ENCODE peak calls at places on chromosomes 2 and 18, in eight cellular contexts. One of them, this sample, is unnamed.

GRCh38 chr2:207792244-207792785 is 22.6 kb upstream of the FZD5 start:
- DNase-seq in ureter: no peak
- DNase-seq in K562: peak; percentile 72
- DNase-seq in cardiac septum: peak; percentile 61
- DNase-seq in substantia nigra: no peak
- DNase-seq in M059J: peak; percentile 87
- DNase-seq in SJSA1: peak; percentile 55
- DNase-seq in stromal cell of bone marrow: no peak
- DNase-seq in this sample: peak; percentile 51

GRCh38 chr18:78727057-78727739 is 252.4 kb upstream of the SALL3 start:
- DNase-seq in M059J: no peak
- DNase-seq in cardiac septum: no peak
- DNase-seq in SJSA1: no peak
- DNase-seq in K562: no peak
- DNase-seq in stromal cell of bone marrow: no peak
- DNase-seq in substantia nigra: no peak
- DNase-seq in ureter: peak; percentile 31
- DNase-seq in this sample: no peak

GRCh38 chr2:47437287-47437686 is 34.3 kb downstream of the MSH2 start:
- DNase-seq in M059J: peak; percentile 35
- DNase-seq in cardiac septum: no peak
- DNase-seq in stromal cell of bone marrow: peak; percentile 25
- DNase-seq in SJSA1: no peak
- DNase-seq in ureter: no peak
- DNase-seq in substantia nigra: no peak
- DNase-seq in K562: no peak
- DNase-seq in this sample: peak; percentile 18

GRCh38 chr2:225041871-225042799 is at the start of gene DOCK10:
- DNase-seq in substantia nigra: peak; percentile 37
- DNase-seq in M059J: peak; percentile 63
- DNase-seq in SJSA1: peak; percentile 49
- DNase-seq in ureter: no peak
- DNase-seq in cardiac septum: no peak
- DNase-seq in K562: no peak
- DNase-seq in stromal cell of bone marrow: no peak
- DNase-seq in this sample: peak; percentile 13

GRCh38 chr2:140679752-140680151 is 1451.1 kb downstream of the LRP1B start:
- DNase-seq in ureter: no peak
- DNase-seq in substantia nigra: no peak
- DNase-seq in M059J: no peak
- DNase-seq in K562: no peak
- DNase-seq in stromal cell of bone marrow: no peak
- DNase-seq in SJSA1: no peak
- DNase-seq in cardiac septum: no peak
- DNase-seq in this sample: no peak

GRCh38 chr2:95700554-95700953 is 108.8 kb downstream of the TRIM43 start:
- DNase-seq in SJSA1: no peak
- DNase-seq in K562: no peak
- DNase-seq in M059J: no peak
- DNase-seq in stromal cell of bone marrow: no peak
- DNase-seq in cardiac septum: no peak
- DNase-seq in ureter: no peak
- DNase-seq in substantia nigra: no peak
- DNase-seq in this sample: no peak

GRCh38 chr2:58039170-58039611 is 7.4 kb upstream of the VRK2 start:
- DNase-seq in substantia nigra: no peak
- DNase-seq in SJSA1: no peak
- DNase-seq in M059J: peak; percentile 44
- DNase-seq in stromal cell of bone marrow: peak; percentile 50
- DNase-seq in K562: no peak
- DNase-seq in ureter: no peak
- DNase-seq in cardiac septum: no peak
- DNase-seq in this sample: peak; percentile 32

GRCh38 chr2:210421916-210422315 is 54.6 kb downstream of the LANCL1 start:
- DNase-seq in cardiac septum: no peak
- DNase-seq in K562: no peak
- DNase-seq in M059J: peak; percentile 78
- DNase-seq in ureter: no peak
- DNase-seq in stromal cell of bone marrow: no peak
- DNase-seq in SJSA1: peak; percentile 68
- DNase-seq in substantia nigra: no peak
- DNase-seq in this sample: no peak

GRCh38 chr2:154713605-154714004 is 15.1 kb downstream of the KCNJ3 start:
- DNase-seq in substantia nigra: no peak
- DNase-seq in cardiac septum: no peak
- DNase-seq in K562: no peak
- DNase-seq in ureter: no peak
- DNase-seq in stromal cell of bone marrow: no peak
- DNase-seq in SJSA1: no peak
- DNase-seq in M059J: no peak
- DNase-seq in this sample: no peak

GRCh38 chr18:24894880-24895279 is 434.4 kb downstream of the HRH4 start:
- DNase-seq in M059J: no peak
- DNase-seq in cardiac septum: no peak
- DNase-seq in ureter: no peak
- DNase-seq in SJSA1: no peak
- DNase-seq in K562: no peak
- DNase-seq in substantia nigra: no peak
- DNase-seq in stromal cell of bone marrow: no peak
- DNase-seq in this sample: no peak

GRCh38 chr2:237669628-237670351 is 42.4 kb downstream of the LRRFIP1 start:
- DNase-seq in stromal cell of bone marrow: peak; percentile 99
- DNase-seq in cardiac septum: peak; percentile 83
- DNase-seq in M059J: peak; percentile 41
- DNase-seq in K562: no peak
- DNase-seq in substantia nigra: no peak
- DNase-seq in SJSA1: peak; percentile 77
- DNase-seq in ureter: peak; percentile 80
- DNase-seq in this sample: peak; percentile 99

GRCh38 chr2:53969285-53970094 is 1.3 kb downstream of the PSME4 start:
- DNase-seq in SJSA1: peak; percentile 63
- DNase-seq in M059J: peak; percentile 84
- DNase-seq in cardiac septum: no peak
- DNase-seq in ureter: no peak
- DNase-seq in substantia nigra: no peak
- DNase-seq in stromal cell of bone marrow: peak; percentile 78
- DNase-seq in K562: peak; percentile 12
- DNase-seq in this sample: peak; percentile 65

GRCh38 chr2:231717281-231718180 is 9.2 kb downstream of the PTMA start:
- DNase-seq in substantia nigra: no peak
- DNase-seq in ureter: peak; percentile 41
- DNase-seq in cardiac septum: no peak
- DNase-seq in SJSA1: peak; percentile 21
- DNase-seq in stromal cell of bone marrow: peak; percentile 69
- DNase-seq in M059J: peak; percentile 78
- DNase-seq in K562: peak; percentile 62
- DNase-seq in this sample: peak; percentile 53

GRCh38 chr2:233830111-233830760 is 24.1 kb downstream of the HJURP start:
- DNase-seq in substantia nigra: no peak
- DNase-seq in SJSA1: no peak
- DNase-seq in K562: no peak
- DNase-seq in ureter: no peak
- DNase-seq in stromal cell of bone marrow: no peak
- DNase-seq in cardiac septum: no peak
- DNase-seq in M059J: no peak
- DNase-seq in this sample: no peak

GRCh38 chr2:98902209-98903063 is 33.6 kb downstream of the CRACDL start:
- DNase-seq in K562: no peak
- DNase-seq in SJSA1: no peak
- DNase-seq in substantia nigra: no peak
- DNase-seq in M059J: no peak
- DNase-seq in cardiac septum: peak; percentile 59
- DNase-seq in ureter: peak; percentile 29
- DNase-seq in stromal cell of bone marrow: no peak
- DNase-seq in this sample: no peak

GRCh38 chr2:121955313-121956211 is 200.1 kb downstream of the TSN start:
- DNase-seq in K562: no peak
- DNase-seq in substantia nigra: no peak
- DNase-seq in SJSA1: no peak
- DNase-seq in stromal cell of bone marrow: no peak
- DNase-seq in M059J: no peak
- DNase-seq in cardiac septum: no peak
- DNase-seq in ureter: no peak
- DNase-seq in this sample: no peak

GRCh38 chr2:220893411-220893810 is 678.7 kb downstream of the EPHA4 start:
- DNase-seq in cardiac septum: no peak
- DNase-seq in ureter: no peak
- DNase-seq in stromal cell of bone marrow: no peak
- DNase-seq in K562: no peak
- DNase-seq in substantia nigra: no peak
- DNase-seq in SJSA1: no peak
- DNase-seq in M059J: peak; percentile 37
- DNase-seq in this sample: no peak

GRCh38 chr2:100541404-100541803 is 21.4 kb upstream of the PDCL3 start:
- DNase-seq in SJSA1: no peak
- DNase-seq in ureter: no peak
- DNase-seq in cardiac septum: no peak
- DNase-seq in substantia nigra: no peak
- DNase-seq in M059J: no peak
- DNase-seq in K562: no peak
- DNase-seq in stromal cell of bone marrow: no peak
- DNase-seq in this sample: no peak

GRCh38 chr18:7617738-7618422 is 50.8 kb downstream of the PTPRM start:
- DNase-seq in M059J: peak; percentile 81
- DNase-seq in substantia nigra: no peak
- DNase-seq in SJSA1: peak; percentile 95
- DNase-seq in ureter: no peak
- DNase-seq in K562: no peak
- DNase-seq in stromal cell of bone marrow: peak; percentile 75
- DNase-seq in cardiac septum: no peak
- DNase-seq in this sample: peak; percentile 80

GRCh38 chr18:59229191-59229590 is 9.2 kb downstream of the GRP start:
- DNase-seq in stromal cell of bone marrow: no peak
- DNase-seq in K562: no peak
- DNase-seq in substantia nigra: no peak
- DNase-seq in cardiac septum: no peak
- DNase-seq in M059J: peak; percentile 92
- DNase-seq in ureter: no peak
- DNase-seq in SJSA1: no peak
- DNase-seq in this sample: peak; percentile 68

GRCh38 chr2:102494570-102494969 is 21.5 kb downstream of the SLC9A4 start:
- DNase-seq in M059J: no peak
- DNase-seq in substantia nigra: no peak
- DNase-seq in cardiac septum: no peak
- DNase-seq in stromal cell of bone marrow: no peak
- DNase-seq in ureter: no peak
- DNase-seq in K562: no peak
- DNase-seq in SJSA1: no peak
- DNase-seq in this sample: no peak

GRCh38 chr2:55112229-55113016 is 62.2 kb upstream of the RTN4 start:
- DNase-seq in stromal cell of bone marrow: peak; percentile 87
- DNase-seq in ureter: peak; percentile 82
- DNase-seq in substantia nigra: peak; percentile 71
- DNase-seq in cardiac septum: peak; percentile 91
- DNase-seq in M059J: peak; percentile 58
- DNase-seq in K562: peak; percentile 36
- DNase-seq in SJSA1: peak; percentile 39
- DNase-seq in this sample: no peak

GRCh38 chr2:71950256-71951066 is 197.2 kb downstream of the CYP26B1 start:
- DNase-seq in M059J: peak; percentile 87
- DNase-seq in substantia nigra: no peak
- DNase-seq in stromal cell of bone marrow: no peak
- DNase-seq in SJSA1: no peak
- DNase-seq in K562: no peak
- DNase-seq in cardiac septum: no peak
- DNase-seq in ureter: no peak
- DNase-seq in this sample: no peak

GRCh38 chr18:74524097-74524496 is 10.2 kb upstream of the CNDP1 start:
- DNase-seq in K562: no peak
- DNase-seq in cardiac septum: no peak
- DNase-seq in M059J: peak; percentile 73
- DNase-seq in substantia nigra: no peak
- DNase-seq in ureter: no peak
- DNase-seq in SJSA1: peak; percentile 46
- DNase-seq in stromal cell of bone marrow: no peak
- DNase-seq in this sample: no peak

GRCh38 chr2:120018549-120018948 is 5.7 kb downstream of the EPB41L5 start:
- DNase-seq in M059J: no peak
- DNase-seq in stromal cell of bone marrow: no peak
- DNase-seq in K562: no peak
- DNase-seq in substantia nigra: no peak
- DNase-seq in cardiac septum: no peak
- DNase-seq in SJSA1: no peak
- DNase-seq in ureter: no peak
- DNase-seq in this sample: no peak

GRCh38 chr2:240604291-240604938 is 17.9 kb downstream of the CAPN10 start:
- DNase-seq in M059J: peak; percentile 52
- DNase-seq in cardiac septum: peak; percentile 85
- DNase-seq in SJSA1: peak; percentile 46
- DNase-seq in stromal cell of bone marrow: no peak
- DNase-seq in ureter: no peak
- DNase-seq in K562: peak; percentile 88
- DNase-seq in substantia nigra: peak; percentile 77
- DNase-seq in this sample: peak; percentile 52

GRCh38 chr2:200454839-200455801 is 54.7 kb downstream of the KCTD18 start:
- DNase-seq in cardiac septum: no peak
- DNase-seq in SJSA1: peak; percentile 29
- DNase-seq in substantia nigra: no peak
- DNase-seq in ureter: no peak
- DNase-seq in stromal cell of bone marrow: no peak
- DNase-seq in K562: no peak
- DNase-seq in M059J: peak; percentile 88
- DNase-seq in this sample: peak; percentile 71

GRCh38 chr2:231780123-231780908 is 766 bp downstream of the PDE6D start:
- DNase-seq in M059J: peak; percentile 25
- DNase-seq in K562: peak; percentile 15
- DNase-seq in stromal cell of bone marrow: no peak
- DNase-seq in cardiac septum: no peak
- DNase-seq in ureter: peak; percentile 47
- DNase-seq in SJSA1: no peak
- DNase-seq in substantia nigra: no peak
- DNase-seq in this sample: no peak

GRCh38 chr2:189574793-189575475 is 5.7 kb downstream of the SLC40A1 start:
- DNase-seq in SJSA1: no peak
- DNase-seq in K562: no peak
- DNase-seq in stromal cell of bone marrow: no peak
- DNase-seq in cardiac septum: no peak
- DNase-seq in M059J: no peak
- DNase-seq in ureter: no peak
- DNase-seq in substantia nigra: no peak
- DNase-seq in this sample: no peak

GRCh38 chr2:101524811-101525430 is 50.0 kb upstream of the RFX8 start:
- DNase-seq in M059J: no peak
- DNase-seq in K562: no peak
- DNase-seq in cardiac septum: no peak
- DNase-seq in ureter: no peak
- DNase-seq in SJSA1: no peak
- DNase-seq in substantia nigra: no peak
- DNase-seq in stromal cell of bone marrow: no peak
- DNase-seq in this sample: no peak

GRCh38 chr2:100907832-100908231 is 87.9 kb downstream of the NPAS2 start:
- DNase-seq in substantia nigra: no peak
- DNase-seq in ureter: no peak
- DNase-seq in K562: no peak
- DNase-seq in stromal cell of bone marrow: no peak
- DNase-seq in SJSA1: no peak
- DNase-seq in M059J: no peak
- DNase-seq in cardiac septum: no peak
- DNase-seq in this sample: no peak

GRCh38 chr2:147468963-147469362 is 375.9 kb upstream of the ACVR2A start:
- DNase-seq in ureter: no peak
- DNase-seq in stromal cell of bone marrow: no peak
- DNase-seq in cardiac septum: no peak
- DNase-seq in substantia nigra: no peak
- DNase-seq in SJSA1: no peak
- DNase-seq in M059J: no peak
- DNase-seq in K562: no peak
- DNase-seq in this sample: no peak